ENCODE peak calls at places on chromosome 20, in four cellular contexts. One of them, this sample, is unnamed.
A peak's percentile ranks its signal among the peaks of the same experiment; 100 is the strongest.

GRCh38 chr20:52268184-52268583 is 76.6 kb upstream of the ZFP64 start:
- DNase-seq in colonic mucosa: no peak
- DNase-seq in mammary epithelial cell: no peak
- DNase-seq in NB4: no peak
- DNase-seq in this sample: no peak

GRCh38 chr20:12965212-12965879 is 43.4 kb upstream of the SPTLC3 start:
- DNase-seq in colonic mucosa: no peak
- DNase-seq in mammary epithelial cell: no peak
- DNase-seq in NB4: no peak
- DNase-seq in this sample: no peak

GRCh38 chr20:2688041-2688591 is 4.5 kb upstream of the EBF4 start:
- DNase-seq in colonic mucosa: peak; percentile 46
- DNase-seq in mammary epithelial cell: no peak
- DNase-seq in NB4: peak; percentile 95
- DNase-seq in this sample: no peak

GRCh38 chr20:52497731-52498130 is 306.2 kb upstream of the ZFP64 start:
- DNase-seq in colonic mucosa: no peak
- DNase-seq in mammary epithelial cell: no peak
- DNase-seq in NB4: no peak
- DNase-seq in this sample: no peak

GRCh38 chr20:9031951-9032350 is 36.9 kb upstream of the PLCB4 start:
- DNase-seq in colonic mucosa: no peak
- DNase-seq in mammary epithelial cell: no peak
- DNase-seq in NB4: no peak
- DNase-seq in this sample: no peak

GRCh38 chr20:63580796-63581461 is 6.9 kb upstream of the HELZ2 start:
- DNase-seq in colonic mucosa: no peak
- DNase-seq in mammary epithelial cell: peak; percentile 79
- DNase-seq in NB4: peak; percentile 64
- DNase-seq in this sample: no peak

GRCh38 chr20:37342231-37343177 is 3.4 kb upstream of the SRC start:
- DNase-seq in colonic mucosa: no peak
- DNase-seq in mammary epithelial cell: no peak
- DNase-seq in NB4: no peak
- DNase-seq in this sample: no peak

GRCh38 chr20:1326031-1326930 is 2.7 kb downstream of the SDCBP2 start:
- DNase-seq in colonic mucosa: peak; percentile 16
- DNase-seq in mammary epithelial cell: no peak
- DNase-seq in NB4: no peak
- DNase-seq in this sample: no peak

GRCh38 chr20:64231621-64232550 is 23.7 kb upstream of the PCMTD2 start:
- DNase-seq in colonic mucosa: no peak
- DNase-seq in mammary epithelial cell: no peak
- DNase-seq in NB4: no peak
- DNase-seq in this sample: no peak

GRCh38 chr20:51628533-51629398 is 86.2 kb upstream of the NFATC2 start:
- DNase-seq in colonic mucosa: no peak
- DNase-seq in mammary epithelial cell: no peak
- DNase-seq in NB4: no peak
- DNase-seq in this sample: no peak

GRCh38 chr20:58550661-58551060 is 35.5 kb upstream of the APCDD1L start:
- DNase-seq in colonic mucosa: peak; percentile 15
- DNase-seq in mammary epithelial cell: no peak
- DNase-seq in NB4: no peak
- DNase-seq in this sample: no peak

GRCh38 chr20:32964575-32964974 is 39.7 kb downstream of the SUN5 start:
- DNase-seq in colonic mucosa: peak; percentile 4
- DNase-seq in mammary epithelial cell: no peak
- DNase-seq in NB4: no peak
- DNase-seq in this sample: no peak

GRCh38 chr20:33908351-33908750 is 85.4 kb upstream of the RALY start:
- DNase-seq in colonic mucosa: no peak
- DNase-seq in mammary epithelial cell: no peak
- DNase-seq in NB4: no peak
- DNase-seq in this sample: no peak

GRCh38 chr20:7308163-7308562 is 540.7 kb downstream of the BMP2 start:
- DNase-seq in colonic mucosa: no peak
- DNase-seq in mammary epithelial cell: peak; percentile 52
- DNase-seq in NB4: no peak
- DNase-seq in this sample: no peak

GRCh38 chr20:3590164-3590563 is 73.0 kb downstream of the GFRA4 start:
- DNase-seq in colonic mucosa: no peak
- DNase-seq in mammary epithelial cell: no peak
- DNase-seq in NB4: no peak
- DNase-seq in this sample: no peak

GRCh38 chr20:64039293-64040160 is 3.5 kb downstream of the C20orf204 start:
- DNase-seq in colonic mucosa: no peak
- DNase-seq in mammary epithelial cell: no peak
- DNase-seq in NB4: no peak
- DNase-seq in this sample: no peak

GRCh38 chr20:5002077-5002413 is 735 bp upstream of the SLC23A2 start:
- DNase-seq in colonic mucosa: peak; percentile 20
- DNase-seq in mammary epithelial cell: no peak
- DNase-seq in NB4: no peak
- DNase-seq in this sample: no peak

GRCh38 chr20:34475979-34476736 is 40.1 kb upstream of the DYNLRB1 start:
- DNase-seq in colonic mucosa: peak; percentile 37
- DNase-seq in mammary epithelial cell: no peak
- DNase-seq in NB4: no peak
- DNase-seq in this sample: peak; percentile 45

GRCh38 chr20:33277471-33278441 is 5.3 kb upstream of the BPIFB1 start:
- DNase-seq in colonic mucosa: no peak
- DNase-seq in mammary epithelial cell: no peak
- DNase-seq in NB4: no peak
- DNase-seq in this sample: no peak

GRCh38 chr20:39853664-39854063 is 835.4 kb downstream of the MAFB start:
- DNase-seq in colonic mucosa: no peak
- DNase-seq in mammary epithelial cell: peak; percentile 59
- DNase-seq in NB4: no peak
- DNase-seq in this sample: no peak

GRCh38 chr20:10324198-10324836 is 105.7 kb downstream of the SNAP25 start:
- DNase-seq in colonic mucosa: no peak
- DNase-seq in mammary epithelial cell: no peak
- DNase-seq in NB4: no peak
- DNase-seq in this sample: no peak

GRCh38 chr20:10321138-10321717 is 102.6 kb downstream of the SNAP25 start:
- DNase-seq in colonic mucosa: no peak
- DNase-seq in mammary epithelial cell: no peak
- DNase-seq in NB4: no peak
- DNase-seq in this sample: no peak

GRCh38 chr20:10319855-10320254 is 101.2 kb downstream of the SNAP25 start:
- DNase-seq in colonic mucosa: no peak
- DNase-seq in mammary epithelial cell: peak; percentile 24
- DNase-seq in NB4: no peak
- DNase-seq in this sample: no peak

GRCh38 chr20:10322073-10323012 is 103.7 kb downstream of the SNAP25 start:
- DNase-seq in colonic mucosa: no peak
- DNase-seq in mammary epithelial cell: no peak
- DNase-seq in NB4: no peak
- DNase-seq in this sample: no peak

DNA sequence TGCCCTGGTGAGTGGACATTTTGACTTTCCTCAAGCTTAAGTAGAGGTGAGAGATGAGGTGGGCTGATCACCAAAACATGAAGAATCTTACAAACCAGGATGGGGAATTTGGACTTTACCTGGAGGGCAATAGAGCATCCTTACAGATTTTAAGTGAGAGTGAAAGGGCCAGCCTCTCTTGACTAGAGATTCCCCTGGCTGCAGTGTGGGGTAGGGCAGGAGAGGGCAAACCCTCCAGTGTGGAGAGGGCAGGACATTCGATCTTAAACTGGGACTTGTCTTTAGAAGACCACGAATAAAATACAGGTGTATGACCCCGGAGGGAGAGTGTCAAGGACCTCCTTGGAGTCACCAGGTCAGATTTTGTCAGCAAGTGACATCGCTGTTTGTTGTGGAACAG is 105.1 kb downstream of the SNAP25 start:
- DNase-seq in colonic mucosa: no peak
- DNase-seq in mammary epithelial cell: no peak
- DNase-seq in NB4: no peak
- DNase-seq in this sample: no peak
- TF ChIP-seq CTCF in colonic mucosa: no peak
- TF ChIP-seq CTCF in mammary epithelial cell: no peak
- TF ChIP-seq CTCF in NB4: no peak
- TF ChIP-seq CTCF in this sample: no peak

DNA sequence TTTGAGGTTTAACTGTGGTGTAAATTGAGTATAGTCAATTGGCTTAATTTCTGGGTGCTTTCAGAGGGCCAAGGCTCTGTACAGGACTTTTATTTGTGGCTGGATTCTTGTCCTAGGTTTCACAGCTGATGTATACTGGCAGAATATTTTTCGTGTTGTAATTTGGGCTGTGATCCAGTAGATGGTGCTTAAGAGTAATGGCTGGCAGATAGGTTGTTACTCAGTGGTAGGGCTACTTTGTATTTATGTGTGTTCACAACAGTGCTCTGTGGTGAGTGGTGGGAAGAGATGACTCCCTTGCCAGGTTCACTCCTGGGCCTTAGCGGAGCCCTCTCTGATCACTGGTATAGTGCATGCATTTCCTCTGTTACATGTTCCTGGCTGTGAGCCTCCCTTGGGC is 34.5 kb upstream of the FERMT1 start:
- DNase-seq in colonic mucosa: no peak
- DNase-seq in mammary epithelial cell: no peak
- DNase-seq in NB4: peak; percentile 43
- DNase-seq in this sample: no peak
- TF ChIP-seq CTCF in colonic mucosa: no peak
- TF ChIP-seq CTCF in mammary epithelial cell: peak; percentile 32
- TF ChIP-seq CTCF in NB4: peak; percentile 40
- TF ChIP-seq CTCF in this sample: no peak

DNA sequence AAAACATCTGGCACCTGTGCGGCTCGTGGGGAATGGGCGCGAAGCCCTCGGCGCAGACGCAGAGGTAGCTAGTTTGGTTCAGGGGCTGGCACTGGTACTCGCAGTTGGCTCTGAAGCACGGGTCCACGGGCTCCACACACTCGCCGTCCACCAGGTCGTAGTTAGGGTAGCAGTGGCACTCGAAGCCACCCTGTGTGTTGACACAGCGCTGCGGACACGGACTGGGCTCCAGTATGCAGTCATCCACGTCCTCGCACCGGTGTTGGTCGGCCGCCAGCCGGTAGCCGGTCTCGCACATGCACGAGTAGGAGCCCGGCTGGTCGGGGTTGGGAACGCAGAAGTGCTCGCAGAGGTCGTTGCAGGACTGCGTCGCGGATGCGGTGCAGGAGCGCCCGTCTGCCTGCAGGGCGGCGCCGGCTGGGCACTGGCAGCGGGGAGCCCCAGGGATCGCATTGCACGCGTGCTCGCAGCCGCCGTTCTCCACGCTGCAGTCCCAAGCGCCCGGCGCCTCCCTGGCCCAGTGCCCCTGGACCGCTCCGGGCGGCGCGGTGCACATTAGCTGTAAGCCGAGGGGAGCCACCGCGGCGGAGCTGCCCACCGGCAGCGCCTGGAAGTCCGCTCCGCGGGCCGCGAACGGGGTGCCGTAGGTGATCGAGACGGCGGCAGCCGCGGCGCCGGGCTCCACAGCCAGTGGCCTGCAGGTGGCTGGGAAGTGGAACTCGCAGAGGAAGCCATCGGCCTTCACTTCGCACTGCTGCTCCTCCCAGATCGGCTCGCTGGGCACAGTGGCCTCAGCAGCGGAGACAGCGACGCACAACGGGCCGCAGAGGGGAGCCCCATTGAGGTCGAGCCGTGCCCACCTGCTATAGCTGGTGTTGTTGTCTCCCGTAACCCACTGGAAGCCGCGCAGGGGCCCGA is 930 bp downstream of the THBD start:
- DNase-seq in colonic mucosa: peak; percentile 32
- DNase-seq in mammary epithelial cell: peak; percentile 39
- DNase-seq in NB4: peak; percentile 89
- DNase-seq in this sample: no peak
- TF ChIP-seq CTCF in colonic mucosa: peak; percentile 25
- TF ChIP-seq CTCF in mammary epithelial cell: peak; percentile 30
- TF ChIP-seq CTCF in NB4: peak; percentile 68
- TF ChIP-seq CTCF in this sample: no peak

GRCh38 chr20:38726849-38727601 is 2.7 kb downstream of the SLC32A1 start:
- DNase-seq in colonic mucosa: peak; percentile 30
- DNase-seq in mammary epithelial cell: no peak
- DNase-seq in NB4: peak; percentile 52
- DNase-seq in this sample: peak; percentile 37

GRCh38 chr20:38727602-38728236 is 3.4 kb downstream of the SLC32A1 start:
- DNase-seq in colonic mucosa: no peak
- DNase-seq in mammary epithelial cell: no peak
- DNase-seq in NB4: no peak
- DNase-seq in this sample: peak; percentile 19

GRCh38 chr20:38724603-38725457 is 544 bp downstream of the SLC32A1 start:
- DNase-seq in colonic mucosa: no peak
- DNase-seq in mammary epithelial cell: no peak
- DNase-seq in NB4: no peak
- DNase-seq in this sample: no peak

GRCh38 chr20:38725458-38725958 is 1.2 kb downstream of the SLC32A1 start:
- DNase-seq in colonic mucosa: no peak
- DNase-seq in mammary epithelial cell: no peak
- DNase-seq in NB4: no peak
- DNase-seq in this sample: no peak

GRCh38 chr20:38725959-38726848 is 1.9 kb downstream of the SLC32A1 start:
- DNase-seq in colonic mucosa: no peak
- DNase-seq in mammary epithelial cell: no peak
- DNase-seq in NB4: peak; percentile 51
- DNase-seq in this sample: peak; percentile 34
- TF ChIP-seq CTCF in colonic mucosa: no peak
- TF ChIP-seq CTCF in mammary epithelial cell: peak; percentile 25
- TF ChIP-seq CTCF in NB4: peak; percentile 48
- TF ChIP-seq CTCF in this sample: no peak

GRCh38 chr20:21643417-21643816 is 62.0 kb upstream of the PAX1 start:
- DNase-seq in colonic mucosa: no peak
- DNase-seq in mammary epithelial cell: peak; percentile 33
- DNase-seq in NB4: no peak
- DNase-seq in this sample: no peak

GRCh38 chr20:21640556-21640955 is 64.9 kb upstream of the PAX1 start:
- DNase-seq in colonic mucosa: no peak
- DNase-seq in mammary epithelial cell: peak; percentile 21
- DNase-seq in NB4: peak; percentile 18
- DNase-seq in this sample: no peak
- TF ChIP-seq CTCF in colonic mucosa: no peak
- TF ChIP-seq CTCF in mammary epithelial cell: peak; percentile 11
- TF ChIP-seq CTCF in NB4: peak; percentile 7
- TF ChIP-seq CTCF in this sample: no peak

GRCh38 chr20:25274891-25275812 is 27.3 kb downstream of the PYGB start:
- DNase-seq in colonic mucosa: no peak
- DNase-seq in mammary epithelial cell: no peak
- DNase-seq in NB4: no peak
- DNase-seq in this sample: peak; percentile 12
- TF ChIP-seq CTCF in colonic mucosa: no peak
- TF ChIP-seq CTCF in mammary epithelial cell: no peak
- TF ChIP-seq CTCF in NB4: no peak
- TF ChIP-seq CTCF in this sample: no peak

GRCh38 chr20:19351542-19351941 is 139.1 kb downstream of the SLC24A3 start:
- DNase-seq in colonic mucosa: no peak
- DNase-seq in mammary epithelial cell: no peak
- DNase-seq in NB4: no peak
- DNase-seq in this sample: no peak
- TF ChIP-seq CTCF in colonic mucosa: no peak
- TF ChIP-seq CTCF in mammary epithelial cell: no peak
- TF ChIP-seq CTCF in NB4: no peak
- TF ChIP-seq CTCF in this sample: no peak

This sample was measured in activated B cell treated with CpG ODN at 0.5 μM for 24 hours.